ENCODE peak calls at places on chromosome 4, in five cellular contexts. X is left lobe of liver, S is left ventricle myocardium superior, P is heart right ventricle, U is activated B cell treated with CpG ODN at 0.5 μM for 24 hours. D is an unnamed sample.

GRCh38 chr4:152983221-152983620 is 47.1 kb downstream of the FHDC1 start:
- ATAC-seq in P (no peak), U (no peak), X (no peak), S (no peak), D (no peak)

GRCh38 chr4:7087036-7087435 is 19.2 kb upstream of the GRPEL1 start:
- ATAC-seq in U (no peak), P (no peak), X (no peak), S (no peak), D (no peak)

GRCh38 chr4:46354863-46355262 is 35.1 kb downstream of the GABRA2 start:
- ATAC-seq in X (no peak), P (no peak), S (no peak), U (no peak), D (no peak)

GRCh38 chr4:105996845-105997244 is 101.6 kb downstream of the NPNT start:
- ATAC-seq in U (no peak), P (peak; percentile 80), X (no peak), S (peak; percentile 59), D (no peak)

GRCh38 chr4:4395849-4396627 is 9.1 kb downstream of the NSG1 start:
- ATAC-seq in S (peak; percentile 40), P (no peak), X (no peak), U (peak; percentile 54), D (no peak)

GRCh38 chr4:119087121-119087520 is 48.5 kb upstream of the MYOZ2 start:
- ATAC-seq in U (no peak), X (no peak), S (peak; percentile 55), P (peak; percentile 52), D (no peak)

GRCh38 chr4:36241771-36242170 is 2.5 kb downstream of the ARAP2 start:
- ATAC-seq in P (no peak), U (no peak), X (peak; percentile 52), S (no peak), D (no peak)

GRCh38 chr4:34046580-34046979 is 2197.7 kb downstream of the ARAP2 start:
- ATAC-seq in S (no peak), P (no peak), U (no peak), X (no peak), D (no peak)

GRCh38 chr4:40165931-40166330 is 30.9 kb upstream of the RHOH start:
- ATAC-seq in U (no peak), S (no peak), X (no peak), P (peak; percentile 37), D (no peak)

GRCh38 chr4:88109123-88109864 is 49.1 kb downstream of the ABCG2 start:
- ATAC-seq in X (no peak), U (no peak), P (no peak), S (no peak), D (no peak)

GRCh38 chr4:183165371-183165770 is 66.3 kb downstream of the WWC2 start:
- ATAC-seq in X (peak; percentile 20), S (peak; percentile 34), U (no peak), P (peak; percentile 27), D (peak; percentile 19)

GRCh38 chr4:88012652-88013051 is 5.2 kb downstream of the PKD2 start:
- ATAC-seq in S (no peak), X (no peak), P (no peak), U (peak; percentile 53), D (no peak)

GRCh38 chr4:184099033-184099432 is 118.6 kb downstream of the ENPP6 start:
- ATAC-seq in S (peak; percentile 5), U (no peak), P (no peak), X (no peak), D (no peak)

GRCh38 chr4:85932371-85933305 is 427.2 kb downstream of the MAPK10 start:
- ATAC-seq in U (no peak), X (no peak), P (peak; percentile 39), S (peak; percentile 25), D (no peak)